ENCODE peak calls at places on chromosome 10, in eight cellular contexts. D is right cardiac atrium; Y is IMR-90; W is CD8-positive, alpha-beta memory T cell; F is neural progenitor cell; E is stomach; J is A549; P is lung. U is an unnamed sample.

GRCh38 chr10:97540669-97541500 is 31.7 kb upstream of the ANKRD2 start:
- DNase-seq in D (peak; percentile 82), Y (no peak), W (no peak), F (no peak), E (no peak), J (no peak), P (no peak), U (no peak)

GRCh38 chr10:111707066-111707465 is 476.5 kb downstream of the GPAM start:
- DNase-seq in D (no peak), Y (no peak), W (no peak), F (no peak), E (no peak), J (no peak), P (no peak), U (no peak)

GRCh38 chr10:77501152-77501845 is 136.3 kb downstream of the KCNMA1 start:
- DNase-seq in D (peak; percentile 65), Y (peak; percentile 93), W (no peak), F (no peak), E (no peak), J (peak; percentile 72), P (no peak), U (no peak)

GRCh38 chr10:122441961-122442360 is 12.5 kb upstream of the ARMS2 start:
- DNase-seq in D (no peak), Y (peak; percentile 77), W (no peak), F (no peak), E (no peak), J (peak; percentile 78), P (no peak), U (no peak)

GRCh38 chr10:96311180-96311697 is 7.0 kb downstream of the DNTT start:
- DNase-seq in D (no peak), Y (no peak), W (no peak), F (no peak), E (no peak), J (no peak), P (no peak), U (no peak)

GRCh38 chr10:63520463-63521388 is 475 bp upstream of the REEP3 start:
- DNase-seq in D (peak; percentile 92), Y (peak; percentile 28), W (peak; percentile 59), F (peak; percentile 90), E (peak; percentile 78), J (peak; percentile 58), P (peak; percentile 54), U (peak; percentile 44)

GRCh38 chr10:69124558-69125121 is 662 bp downstream of the VPS26A start:
- DNase-seq in D (no peak), Y (peak; percentile 64), W (peak; percentile 49), F (peak; percentile 50), E (peak; percentile 56), J (peak; percentile 35), P (peak; percentile 67), U (peak; percentile 28)

GRCh38 chr10:33617381-33617780 is 282.9 kb upstream of the NRP1 start:
- DNase-seq in D (no peak), Y (peak; percentile 7), W (no peak), F (no peak), E (no peak), J (no peak), P (no peak), U (no peak)

GRCh38 chr10:110840225-110840922 is 31.4 kb upstream of the PDCD4 start:
- DNase-seq in D (peak; percentile 76), Y (no peak), W (no peak), F (no peak), E (peak; percentile 95), J (no peak), P (peak; percentile 57), U (no peak)

GRCh38 chr10:97117372-97117771 is 68.4 kb downstream of the SLIT1 start:
- DNase-seq in D (no peak), Y (no peak), W (peak; percentile 9), F (no peak), E (no peak), J (peak; percentile 24), P (no peak), U (no peak)

GRCh38 chr10:131831561-131831960 is 69.2 kb upstream of the PPP2R2D start:
- DNase-seq in D (peak; percentile 44), Y (no peak), W (no peak), F (no peak), E (no peak), J (no peak), P (no peak), U (no peak)

GRCh38 chr10:131830446-131831130 is 70.2 kb upstream of the PPP2R2D start:
- DNase-seq in D (no peak), Y (no peak), W (no peak), F (no peak), E (no peak), J (no peak), P (no peak), U (no peak)

GRCh38 chr10:131834152-131834810 is 66.5 kb upstream of the PPP2R2D start:
- DNase-seq in D (no peak), Y (no peak), W (no peak), F (no peak), E (no peak), J (no peak), P (no peak), U (no peak)

GRCh38 chr10:131832056-131832685 is 68.6 kb upstream of the PPP2R2D start:
- DNase-seq in D (no peak), Y (no peak), W (no peak), F (no peak), E (no peak), J (no peak), P (no peak), U (no peak)

GRCh38 chr10:131833446-131834080 is 67.2 kb upstream of the PPP2R2D start:
- DNase-seq in D (no peak), Y (no peak), W (no peak), F (no peak), E (no peak), J (no peak), P (no peak), U (no peak)
- H3K9me3 ChIP-seq in D (peaks cover 2% of the 10 kb centered on the region), Y (peaks cover 43% of the 10 kb centered on the region), W (no peaks in the 10 kb centered on the region), F (no peaks in the 10 kb centered on the region), E (peaks cover 19% of the 10 kb centered on the region), J (no peaks in the 10 kb centered on the region), P (peaks cover 13% of the 10 kb centered on the region), U (no peaks in the 10 kb centered on the region)

GRCh38 chr10:42513921-42514320 is 124.4 kb downstream of the ZNF33B start:
- DNase-seq in D (no peak), Y (no peak), W (no peak), F (no peak), E (no peak), J (no peak), P (no peak), U (no peak)
- H3K9me3 ChIP-seq in D (peaks cover 7% of the 10 kb centered on the region), Y (peaks cover 27% of the 10 kb centered on the region), W (peaks cover 78% of the 10 kb centered on the region), F (peaks cover 60% of the 10 kb centered on the region), E (peaks cover 99% of the 10 kb centered on the region), J (peaks cover 73% of the 10 kb centered on the region), P (peaks cover 25% of the 10 kb centered on the region), U (peaks cover 26% of the 10 kb centered on the region)

DNA sequence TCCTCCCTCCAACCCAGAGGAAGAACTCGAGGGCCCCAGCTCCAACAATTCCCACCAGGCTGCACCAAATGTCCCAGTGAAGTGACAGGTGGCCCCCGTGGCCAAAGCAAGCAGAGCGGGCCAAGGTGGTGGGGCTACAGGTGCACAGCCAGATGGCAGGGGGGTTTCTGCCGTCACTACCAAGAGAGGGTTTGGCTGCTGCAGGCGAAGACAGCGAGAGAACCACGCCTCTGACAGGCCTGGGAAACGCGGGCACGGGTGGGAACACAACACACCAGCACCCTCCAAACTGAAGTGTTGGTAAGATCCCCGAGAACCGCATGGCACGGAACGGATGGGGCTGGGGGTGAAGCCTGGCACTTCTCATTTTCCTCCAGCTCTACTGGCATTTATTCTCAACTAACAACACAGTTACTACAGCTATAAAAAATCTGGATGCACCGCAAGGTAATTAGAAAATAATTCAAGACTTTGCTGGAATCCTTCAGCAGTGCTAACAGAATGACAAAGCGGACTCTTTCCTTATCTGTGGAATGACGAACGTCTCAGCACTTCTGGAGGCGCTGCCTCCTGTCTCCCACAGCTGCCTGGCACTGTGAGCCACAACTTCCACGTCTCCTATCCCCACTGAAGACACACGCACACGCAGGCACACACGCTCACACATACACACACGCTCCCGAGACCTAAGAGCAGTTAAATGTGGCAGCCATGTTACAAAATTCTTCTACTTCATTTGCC is 167.9 kb downstream of the TCERG1L start:
- DNase-seq in D (no peak), Y (no peak), W (no peak), F (no peak), E (no peak), J (no peak), P (no peak), U (no peak)
- H3K9me3 ChIP-seq in D (no peaks in the 10 kb centered on the region), Y (peaks cover 55% of the 10 kb centered on the region), W (no peaks in the 10 kb centered on the region), F (no peaks in the 10 kb centered on the region), E (no peaks in the 10 kb centered on the region), J (no peaks in the 10 kb centered on the region), P (no peaks in the 10 kb centered on the region), U (no peaks in the 10 kb centered on the region)

GRCh38 chr10:130234171-130234965 is 98.2 kb downstream of the GLRX3 start:
- DNase-seq in D (no peak), Y (no peak), W (no peak), F (no peak), E (peak; percentile 20), J (no peak), P (no peak), U (no peak)

GRCh38 chr10:130230611-130231010 is 94.4 kb downstream of the GLRX3 start:
- DNase-seq in D (no peak), Y (no peak), W (no peak), F (no peak), E (peak; percentile 9), J (no peak), P (no peak), U (no peak)

GRCh38 chr10:130231211-130231850 is 95.1 kb downstream of the GLRX3 start:
- DNase-seq in D (no peak), Y (no peak), W (no peak), F (no peak), E (peak; percentile 13), J (no peak), P (no peak), U (no peak)

GRCh38 chr10:130232361-130233360 is 96.5 kb downstream of the GLRX3 start:
- DNase-seq in D (no peak), Y (no peak), W (no peak), F (no peak), E (peak; percentile 17), J (no peak), P (no peak), U (no peak)

DNA sequence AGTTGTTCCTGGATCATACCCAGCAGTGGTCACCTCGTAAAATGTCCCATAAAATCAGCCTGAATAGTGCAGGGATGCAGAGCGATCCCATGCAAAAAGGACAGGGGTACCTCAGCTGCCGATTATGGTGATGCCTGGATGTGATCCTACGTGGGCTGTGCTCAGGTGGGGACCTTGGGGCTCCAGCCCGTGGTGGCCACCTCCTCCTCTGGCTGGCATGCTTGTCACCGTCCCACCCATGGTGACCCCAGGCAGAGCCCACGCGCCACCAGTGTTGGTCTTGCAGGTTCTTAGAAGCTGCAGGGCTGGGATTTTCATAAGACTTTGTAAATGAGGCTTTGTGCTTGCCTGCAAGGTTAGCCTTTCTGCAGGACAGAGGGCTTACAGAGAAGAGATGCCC is 97.2 kb downstream of the GLRX3 start:
- DNase-seq in D (no peak), Y (no peak), W (no peak), F (no peak), E (peak; percentile 17), J (no peak), P (no peak), U (no peak)
- H3K9me3 ChIP-seq in D (no peaks in the 10 kb centered on the region), Y (peaks cover 37% of the 10 kb centered on the region), W (no peaks in the 10 kb centered on the region), F (no peaks in the 10 kb centered on the region), E (peaks cover 1% of the 10 kb centered on the region), J (no peaks in the 10 kb centered on the region), P (peaks cover 15% of the 10 kb centered on the region), U (no peaks in the 10 kb centered on the region)

GRCh38 chr10:128734161-128734560 is 607.9 kb upstream of the MKI67 start:
- DNase-seq in D (no peak), Y (no peak), W (no peak), F (no peak), E (no peak), J (no peak), P (no peak), U (no peak)
- H3K9me3 ChIP-seq in D (no peaks in the 10 kb centered on the region), Y (peaks cover 47% of the 10 kb centered on the region), W (no peaks in the 10 kb centered on the region), F (no peaks in the 10 kb centered on the region), E (no peaks in the 10 kb centered on the region), J (no peaks in the 10 kb centered on the region), P (no peaks in the 10 kb centered on the region), U (no peaks in the 10 kb centered on the region)

U was measured in T-helper 17 cell.